ENCODE peak calls at places on chromosomes 11 and 22, in nine cellular contexts. One of them, this sample, is unnamed.
A peak's percentile ranks its signal among the peaks of the same experiment; 100 is the strongest.

GRCh38 chr11:34180045-34180813 is 74.8 kb downstream of the NAT10 start:
- DNase-seq in activated CD4-positive, alpha-beta T cell treated with anti-CD3 and anti-CD28 coated beads for 24 hours: no peak
- DNase-seq in AG09309: no peak
- DNase-seq in KBM-7: no peak
- DNase-seq in stimulated activated CD4-positive, alpha-beta T cell treated with anti-CD3 and anti-CD28 coated beads, Interleukin-4, amount 100 ng/mL, for 24 hours: no peak
- DNase-seq in chondrocyte: no peak
- DNase-seq in fibroblast of the aortic adventitia: no peak
- DNase-seq in fibroblast of villous mesenchyme: peak; percentile 24
- DNase-seq in ELF-1: no peak
- DNase-seq in this sample: no peak

GRCh38 chr11:64619811-64620285 is 28.8 kb downstream of the SLC22A12 start:
- DNase-seq in activated CD4-positive, alpha-beta T cell treated with anti-CD3 and anti-CD28 coated beads for 24 hours: no peak
- DNase-seq in AG09309: no peak
- DNase-seq in KBM-7: no peak
- DNase-seq in stimulated activated CD4-positive, alpha-beta T cell treated with anti-CD3 and anti-CD28 coated beads, Interleukin-4, amount 100 ng/mL, for 24 hours: no peak
- DNase-seq in chondrocyte: no peak
- DNase-seq in fibroblast of the aortic adventitia: peak; percentile 71
- DNase-seq in fibroblast of villous mesenchyme: peak; percentile 42
- DNase-seq in ELF-1: peak; percentile 52
- DNase-seq in this sample: peak; percentile 8

GRCh38 chr11:83039566-83039965 is 32.1 kb downstream of the RAB30 start:
- DNase-seq in activated CD4-positive, alpha-beta T cell treated with anti-CD3 and anti-CD28 coated beads for 24 hours: no peak
- DNase-seq in AG09309: no peak
- DNase-seq in KBM-7: no peak
- DNase-seq in stimulated activated CD4-positive, alpha-beta T cell treated with anti-CD3 and anti-CD28 coated beads, Interleukin-4, amount 100 ng/mL, for 24 hours: no peak
- DNase-seq in chondrocyte: no peak
- DNase-seq in fibroblast of the aortic adventitia: no peak
- DNase-seq in fibroblast of villous mesenchyme: no peak
- DNase-seq in ELF-1: no peak
- DNase-seq in this sample: no peak

GRCh38 chr11:63870351-63871197 is 31.7 kb downstream of the MARK2 start:
- DNase-seq in activated CD4-positive, alpha-beta T cell treated with anti-CD3 and anti-CD28 coated beads for 24 hours: no peak
- DNase-seq in AG09309: no peak
- DNase-seq in KBM-7: no peak
- DNase-seq in stimulated activated CD4-positive, alpha-beta T cell treated with anti-CD3 and anti-CD28 coated beads, Interleukin-4, amount 100 ng/mL, for 24 hours: peak; percentile 18
- DNase-seq in chondrocyte: no peak
- DNase-seq in fibroblast of the aortic adventitia: no peak
- DNase-seq in fibroblast of villous mesenchyme: no peak
- DNase-seq in ELF-1: no peak
- DNase-seq in this sample: peak; percentile 18

GRCh38 chr22:50528682-50529415 is 963 bp downstream of the TYMP start:
- DNase-seq in activated CD4-positive, alpha-beta T cell treated with anti-CD3 and anti-CD28 coated beads for 24 hours: no peak
- DNase-seq in AG09309: no peak
- DNase-seq in KBM-7: no peak
- DNase-seq in stimulated activated CD4-positive, alpha-beta T cell treated with anti-CD3 and anti-CD28 coated beads, Interleukin-4, amount 100 ng/mL, for 24 hours: no peak
- DNase-seq in chondrocyte: no peak
- DNase-seq in fibroblast of the aortic adventitia: no peak
- DNase-seq in fibroblast of villous mesenchyme: no peak
- DNase-seq in ELF-1: no peak
- DNase-seq in this sample: no peak

GRCh38 chr11:41245184-41245583 is 214.3 kb downstream of the LRRC4C start:
- DNase-seq in activated CD4-positive, alpha-beta T cell treated with anti-CD3 and anti-CD28 coated beads for 24 hours: no peak
- DNase-seq in AG09309: no peak
- DNase-seq in KBM-7: no peak
- DNase-seq in stimulated activated CD4-positive, alpha-beta T cell treated with anti-CD3 and anti-CD28 coated beads, Interleukin-4, amount 100 ng/mL, for 24 hours: no peak
- DNase-seq in chondrocyte: peak; percentile 71
- DNase-seq in fibroblast of the aortic adventitia: no peak
- DNase-seq in fibroblast of villous mesenchyme: no peak
- DNase-seq in ELF-1: no peak
- DNase-seq in this sample: no peak

GRCh38 chr22:43319661-43320486 is 23.3 kb downstream of the SCUBE1 start:
- DNase-seq in activated CD4-positive, alpha-beta T cell treated with anti-CD3 and anti-CD28 coated beads for 24 hours: no peak
- DNase-seq in AG09309: no peak
- DNase-seq in KBM-7: no peak
- DNase-seq in stimulated activated CD4-positive, alpha-beta T cell treated with anti-CD3 and anti-CD28 coated beads, Interleukin-4, amount 100 ng/mL, for 24 hours: no peak
- DNase-seq in chondrocyte: no peak
- DNase-seq in fibroblast of the aortic adventitia: no peak
- DNase-seq in fibroblast of villous mesenchyme: no peak
- DNase-seq in ELF-1: no peak
- DNase-seq in this sample: peak; percentile 27

GRCh38 chr11:44877908-44878459 is 72.7 kb downstream of the TP53I11 start:
- DNase-seq in activated CD4-positive, alpha-beta T cell treated with anti-CD3 and anti-CD28 coated beads for 24 hours: no peak
- DNase-seq in AG09309: no peak
- DNase-seq in KBM-7: no peak
- DNase-seq in stimulated activated CD4-positive, alpha-beta T cell treated with anti-CD3 and anti-CD28 coated beads, Interleukin-4, amount 100 ng/mL, for 24 hours: no peak
- DNase-seq in chondrocyte: no peak
- DNase-seq in fibroblast of the aortic adventitia: no peak
- DNase-seq in fibroblast of villous mesenchyme: no peak
- DNase-seq in ELF-1: no peak
- DNase-seq in this sample: no peak

GRCh38 chr11:47899801-47900200 is 51.7 kb upstream of the NUP160 start:
- DNase-seq in activated CD4-positive, alpha-beta T cell treated with anti-CD3 and anti-CD28 coated beads for 24 hours: no peak
- DNase-seq in AG09309: no peak
- DNase-seq in KBM-7: no peak
- DNase-seq in stimulated activated CD4-positive, alpha-beta T cell treated with anti-CD3 and anti-CD28 coated beads, Interleukin-4, amount 100 ng/mL, for 24 hours: no peak
- DNase-seq in chondrocyte: no peak
- DNase-seq in fibroblast of the aortic adventitia: no peak
- DNase-seq in fibroblast of villous mesenchyme: no peak
- DNase-seq in ELF-1: no peak
- DNase-seq in this sample: no peak

GRCh38 chr11:82927264-82927880 is 25.8 kb downstream of the DDIAS start:
- DNase-seq in activated CD4-positive, alpha-beta T cell treated with anti-CD3 and anti-CD28 coated beads for 24 hours: peak; percentile 39
- DNase-seq in AG09309: peak; percentile 18
- DNase-seq in KBM-7: peak; percentile 59
- DNase-seq in stimulated activated CD4-positive, alpha-beta T cell treated with anti-CD3 and anti-CD28 coated beads, Interleukin-4, amount 100 ng/mL, for 24 hours: peak; percentile 44
- DNase-seq in chondrocyte: no peak
- DNase-seq in fibroblast of the aortic adventitia: peak; percentile 75
- DNase-seq in fibroblast of villous mesenchyme: peak; percentile 69
- DNase-seq in ELF-1: no peak
- DNase-seq in this sample: peak; percentile 57

GRCh38 chr11:27926981-27927481 is 180.9 kb downstream of the KIF18A start:
- DNase-seq in activated CD4-positive, alpha-beta T cell treated with anti-CD3 and anti-CD28 coated beads for 24 hours: no peak
- DNase-seq in AG09309: peak; percentile 85
- DNase-seq in KBM-7: peak; percentile 82
- DNase-seq in stimulated activated CD4-positive, alpha-beta T cell treated with anti-CD3 and anti-CD28 coated beads, Interleukin-4, amount 100 ng/mL, for 24 hours: no peak
- DNase-seq in chondrocyte: no peak
- DNase-seq in fibroblast of the aortic adventitia: peak; percentile 52
- DNase-seq in fibroblast of villous mesenchyme: peak; percentile 92
- DNase-seq in ELF-1: no peak
- DNase-seq in this sample: peak; percentile 95

GRCh38 chr22:38072322-38073149 is 11.4 kb downstream of the SLC16A8 start:
- DNase-seq in activated CD4-positive, alpha-beta T cell treated with anti-CD3 and anti-CD28 coated beads for 24 hours: no peak
- DNase-seq in AG09309: no peak
- DNase-seq in KBM-7: no peak
- DNase-seq in stimulated activated CD4-positive, alpha-beta T cell treated with anti-CD3 and anti-CD28 coated beads, Interleukin-4, amount 100 ng/mL, for 24 hours: no peak
- DNase-seq in chondrocyte: no peak
- DNase-seq in fibroblast of the aortic adventitia: no peak
- DNase-seq in fibroblast of villous mesenchyme: no peak
- DNase-seq in ELF-1: no peak
- DNase-seq in this sample: no peak

GRCh38 chr11:130625907-130626306 is 177.5 kb downstream of the ADAMTS15 start:
- DNase-seq in activated CD4-positive, alpha-beta T cell treated with anti-CD3 and anti-CD28 coated beads for 24 hours: no peak
- DNase-seq in AG09309: no peak
- DNase-seq in KBM-7: no peak
- DNase-seq in stimulated activated CD4-positive, alpha-beta T cell treated with anti-CD3 and anti-CD28 coated beads, Interleukin-4, amount 100 ng/mL, for 24 hours: no peak
- DNase-seq in chondrocyte: no peak
- DNase-seq in fibroblast of the aortic adventitia: no peak
- DNase-seq in fibroblast of villous mesenchyme: peak; percentile 46
- DNase-seq in ELF-1: no peak
- DNase-seq in this sample: peak; percentile 58

GRCh38 chr11:72609045-72609444 is 65.2 kb downstream of the PDE2A start:
- DNase-seq in activated CD4-positive, alpha-beta T cell treated with anti-CD3 and anti-CD28 coated beads for 24 hours: no peak
- DNase-seq in AG09309: no peak
- DNase-seq in KBM-7: peak; percentile 25
- DNase-seq in stimulated activated CD4-positive, alpha-beta T cell treated with anti-CD3 and anti-CD28 coated beads, Interleukin-4, amount 100 ng/mL, for 24 hours: no peak
- DNase-seq in chondrocyte: no peak
- DNase-seq in fibroblast of the aortic adventitia: peak; percentile 47
- DNase-seq in fibroblast of villous mesenchyme: peak; percentile 40
- DNase-seq in ELF-1: no peak
- DNase-seq in this sample: peak; percentile 35

GRCh38 chr22:47125603-47126002 is 363.2 kb downstream of the TBC1D22A start:
- DNase-seq in activated CD4-positive, alpha-beta T cell treated with anti-CD3 and anti-CD28 coated beads for 24 hours: no peak
- DNase-seq in AG09309: no peak
- DNase-seq in KBM-7: no peak
- DNase-seq in stimulated activated CD4-positive, alpha-beta T cell treated with anti-CD3 and anti-CD28 coated beads, Interleukin-4, amount 100 ng/mL, for 24 hours: no peak
- DNase-seq in chondrocyte: peak; percentile 73
- DNase-seq in fibroblast of the aortic adventitia: no peak
- DNase-seq in fibroblast of villous mesenchyme: peak; percentile 12
- DNase-seq in ELF-1: peak; percentile 48
- DNase-seq in this sample: no peak

GRCh38 chr11:45702511-45702910 is 37.1 kb upstream of the CHST1 start:
- DNase-seq in activated CD4-positive, alpha-beta T cell treated with anti-CD3 and anti-CD28 coated beads for 24 hours: no peak
- DNase-seq in AG09309: no peak
- DNase-seq in KBM-7: no peak
- DNase-seq in stimulated activated CD4-positive, alpha-beta T cell treated with anti-CD3 and anti-CD28 coated beads, Interleukin-4, amount 100 ng/mL, for 24 hours: no peak
- DNase-seq in chondrocyte: no peak
- DNase-seq in fibroblast of the aortic adventitia: no peak
- DNase-seq in fibroblast of villous mesenchyme: no peak
- DNase-seq in ELF-1: no peak
- DNase-seq in this sample: no peak

GRCh38 chr22:24768537-24769374 is 5.8 kb downstream of the PIWIL3 start:
- DNase-seq in activated CD4-positive, alpha-beta T cell treated with anti-CD3 and anti-CD28 coated beads for 24 hours: peak; percentile 3
- DNase-seq in AG09309: no peak
- DNase-seq in KBM-7: peak; percentile 76
- DNase-seq in stimulated activated CD4-positive, alpha-beta T cell treated with anti-CD3 and anti-CD28 coated beads, Interleukin-4, amount 100 ng/mL, for 24 hours: peak; percentile 48
- DNase-seq in chondrocyte: no peak
- DNase-seq in fibroblast of the aortic adventitia: peak; percentile 72
- DNase-seq in fibroblast of villous mesenchyme: peak; percentile 74
- DNase-seq in ELF-1: peak; percentile 72
- DNase-seq in this sample: peak; percentile 65

GRCh38 chr11:130213143-130213978 is 53.8 kb downstream of the ST14 start:
- DNase-seq in activated CD4-positive, alpha-beta T cell treated with anti-CD3 and anti-CD28 coated beads for 24 hours: peak; percentile 56
- DNase-seq in AG09309: no peak
- DNase-seq in KBM-7: peak; percentile 58
- DNase-seq in stimulated activated CD4-positive, alpha-beta T cell treated with anti-CD3 and anti-CD28 coated beads, Interleukin-4, amount 100 ng/mL, for 24 hours: peak; percentile 71
- DNase-seq in chondrocyte: no peak
- DNase-seq in fibroblast of the aortic adventitia: peak; percentile 26
- DNase-seq in fibroblast of villous mesenchyme: peak; percentile 13
- DNase-seq in ELF-1: peak; percentile 79
- DNase-seq in this sample: no peak